ENCODE peak calls at places on chromosomes 13 and 19, in four cellular contexts. One of them, this sample, is unnamed.

GRCh38 chr19:4709440-4710280 is 14.0 kb downstream of the DPP9 start:
- DNase-seq in GM04504: no peak
- DNase-seq in left lung: peak; percentile 37
- DNase-seq in activated T-cell treated with anti-CD3 and anti-CD28 coated beads for 1 hour: no peak
- DNase-seq in this sample: no peak

GRCh38 chr19:53553865-53554791 is 16.2 kb downstream of the ZNF331 start:
- DNase-seq in GM04504: peak; percentile 58
- DNase-seq in left lung: peak; percentile 94
- DNase-seq in activated T-cell treated with anti-CD3 and anti-CD28 coated beads for 1 hour: peak; percentile 80
- DNase-seq in this sample: peak; percentile 86

GRCh38 chr13:70108276-70108845 is at the start of gene KLHL1:
- DNase-seq in GM04504: no peak
- DNase-seq in left lung: no peak
- DNase-seq in activated T-cell treated with anti-CD3 and anti-CD28 coated beads for 1 hour: no peak
- DNase-seq in this sample: no peak

GRCh38 chr19:47230122-47230920 is 678 bp downstream of the BBC3 start:
- DNase-seq in GM04504: no peak
- DNase-seq in left lung: peak; percentile 94
- DNase-seq in activated T-cell treated with anti-CD3 and anti-CD28 coated beads for 1 hour: peak; percentile 81
- DNase-seq in this sample: peak; percentile 71

GRCh38 chr19:5205388-5205787 is 135.2 kb downstream of the PTPRS start:
- DNase-seq in GM04504: no peak
- DNase-seq in left lung: no peak
- DNase-seq in activated T-cell treated with anti-CD3 and anti-CD28 coated beads for 1 hour: no peak
- DNase-seq in this sample: no peak

GRCh38 chr19:30547192-30547591 is 175.0 kb downstream of the ZNF536 start:
- DNase-seq in GM04504: no peak
- DNase-seq in left lung: no peak
- DNase-seq in activated T-cell treated with anti-CD3 and anti-CD28 coated beads for 1 hour: no peak
- DNase-seq in this sample: no peak

GRCh38 chr13:39012608-39013007 is 22.0 kb upstream of the STOML3 start:
- DNase-seq in GM04504: no peak
- DNase-seq in left lung: no peak
- DNase-seq in activated T-cell treated with anti-CD3 and anti-CD28 coated beads for 1 hour: no peak
- DNase-seq in this sample: no peak

GRCh38 chr19:32318884-32319520 is 26.4 kb upstream of the ZNF507 start:
- DNase-seq in GM04504: no peak
- DNase-seq in left lung: no peak
- DNase-seq in activated T-cell treated with anti-CD3 and anti-CD28 coated beads for 1 hour: no peak
- DNase-seq in this sample: no peak

GRCh38 chr13:48431431-48431830 is 18.5 kb upstream of the LPAR6 start:
- DNase-seq in GM04504: no peak
- DNase-seq in left lung: no peak
- DNase-seq in activated T-cell treated with anti-CD3 and anti-CD28 coated beads for 1 hour: no peak
- DNase-seq in this sample: no peak

GRCh38 chr13:113034451-113035208 is 65.6 kb downstream of the MCF2L start:
- DNase-seq in GM04504: peak; percentile 38
- DNase-seq in left lung: peak; percentile 51
- DNase-seq in activated T-cell treated with anti-CD3 and anti-CD28 coated beads for 1 hour: no peak
- DNase-seq in this sample: no peak

GRCh38 chr19:52941941-52942370 is 18.7 kb upstream of the ZNF888 start:
- DNase-seq in GM04504: no peak
- DNase-seq in left lung: peak; percentile 76
- DNase-seq in activated T-cell treated with anti-CD3 and anti-CD28 coated beads for 1 hour: no peak
- DNase-seq in this sample: no peak

GRCh38 chr19:15154002-15154612 is 46.7 kb downstream of the NOTCH3 start:
- DNase-seq in GM04504: no peak
- DNase-seq in left lung: no peak
- DNase-seq in activated T-cell treated with anti-CD3 and anti-CD28 coated beads for 1 hour: peak; percentile 14
- DNase-seq in this sample: peak; percentile 16

GRCh38 chr19:36041831-36042230 is 9.2 kb upstream of the CLIP3 start:
- DNase-seq in GM04504: peak; percentile 45
- DNase-seq in left lung: no peak
- DNase-seq in activated T-cell treated with anti-CD3 and anti-CD28 coated beads for 1 hour: no peak
- DNase-seq in this sample: no peak

GRCh38 chr13:23411220-23411619 is 22.3 kb downstream of the SACS start:
- DNase-seq in GM04504: no peak
- DNase-seq in left lung: no peak
- DNase-seq in activated T-cell treated with anti-CD3 and anti-CD28 coated beads for 1 hour: no peak
- DNase-seq in this sample: no peak

GRCh38 chr19:4267101-4267900 is 11.8 kb upstream of the SHD start:
- DNase-seq in GM04504: peak; percentile 3
- DNase-seq in left lung: peak; percentile 86
- DNase-seq in activated T-cell treated with anti-CD3 and anti-CD28 coated beads for 1 hour: peak; percentile 54
- DNase-seq in this sample: peak; percentile 59